ENCODE peak calls at places on chromosomes 6 and 20, in ten cellular contexts. X is IMR-90, A is sigmoid colon, W is kidney, T is fibroblast of mammary gland, P is AG09309, R is SK-N-SH, N is aorta, J is thyroid gland, L is cardiac muscle cell. U is an unnamed sample.

GRCh38 chr6:114520976-114521375 is 178.2 kb upstream of the HS3ST5 start:
- DNase-seq in X (no peak), A (no peak), W (no peak), T (no peak), P (no peak), R (no peak), N (no peak), J (no peak), L (no peak), U (no peak)

GRCh38 chr6:376823-377571 is 14.6 kb upstream of the IRF4 start:
- DNase-seq in X (no peak), A (no peak), W (peak; percentile 47), T (no peak), P (no peak), R (no peak), N (no peak), J (no peak), L (no peak), U (no peak)

GRCh38 chr20:62045529-62046277 is 20.0 kb downstream of the TAF4 start:
- DNase-seq in X (no peak), A (no peak), W (peak; percentile 38), T (no peak), P (no peak), R (no peak), N (no peak), J (no peak), L (no peak), U (no peak)

GRCh38 chr20:33337119-33337518 is 54.1 kb downstream of the BPIFB1 start:
- DNase-seq in X (no peak), A (no peak), W (no peak), T (peak; percentile 2), P (no peak), R (no peak), N (no peak), J (no peak), L (no peak), U (no peak)

GRCh38 chr6:89563866-89564265 is 74.7 kb downstream of the LYRM2 start:
- DNase-seq in X (no peak), A (no peak), W (no peak), T (no peak), P (no peak), R (no peak), N (no peak), J (no peak), L (no peak), U (no peak)

GRCh38 chr6:135097172-135097571 is 42.5 kb upstream of the HBS1L start:
- DNase-seq in X (no peak), A (no peak), W (no peak), T (no peak), P (no peak), R (no peak), N (no peak), J (no peak), L (no peak), U (no peak)

GRCh38 chr6:18226451-18226850 is 37.9 kb downstream of the DEK start:
- DNase-seq in X (peak; percentile 64), A (no peak), W (no peak), T (peak; percentile 47), P (peak; percentile 91), R (no peak), N (no peak), J (peak; percentile 36), L (peak; percentile 44), U (no peak)

GRCh38 chr20:45629496-45630100 is at the start of gene WFDC10A:
- DNase-seq in X (peak; percentile 49), A (no peak), W (no peak), T (peak; percentile 74), P (no peak), R (peak; percentile 41), N (no peak), J (peak; percentile 50), L (peak; percentile 59), U (peak; percentile 78)

GRCh38 chr6:106685833-106686232 is 56.5 kb downstream of the QRSL1 start:
- DNase-seq in X (peak; percentile 24), A (no peak), W (no peak), T (no peak), P (no peak), R (no peak), N (no peak), J (no peak), L (no peak), U (no peak)

GRCh38 chr20:38231786-38232130 is 28.8 kb downstream of the KIAA1755 start:
- DNase-seq in X (peak; percentile 53), A (peak; percentile 89), W (no peak), T (peak; percentile 64), P (no peak), R (no peak), N (no peak), J (no peak), L (peak; percentile 78), U (no peak)

GRCh38 chr6:39260451-39260850 is 31.2 kb upstream of the KCNK5 start:
- DNase-seq in X (no peak), A (no peak), W (no peak), T (peak; percentile 2), P (no peak), R (no peak), N (no peak), J (no peak), L (no peak), U (no peak)

GRCh38 chr6:123953920-123954319 is 150.3 kb downstream of the NKAIN2 start:
- DNase-seq in X (no peak), A (no peak), W (no peak), T (no peak), P (no peak), R (no peak), N (no peak), J (no peak), L (no peak), U (no peak)

GRCh38 chr6:40166963-40167362 is 232.7 kb upstream of the MOCS1 start:
- DNase-seq in X (no peak), A (no peak), W (no peak), T (no peak), P (no peak), R (no peak), N (no peak), J (no peak), L (no peak), U (no peak)

GRCh38 chr6:46921731-46922130 is at the start of gene ADGRF5:
- DNase-seq in X (no peak), A (no peak), W (no peak), T (no peak), P (no peak), R (no peak), N (no peak), J (peak; percentile 46), L (no peak), U (no peak)

GRCh38 chr6:5736016-5736738 is 270.5 kb downstream of the NRN1 start:
- DNase-seq in X (no peak), A (no peak), W (no peak), T (no peak), P (no peak), R (no peak), N (no peak), J (no peak), L (no peak), U (no peak)

GRCh38 chr20:36197271-36197670 is 39.0 kb upstream of the AAR2 start:
- DNase-seq in X (no peak), A (no peak), W (peak; percentile 29), T (no peak), P (no peak), R (no peak), N (no peak), J (no peak), L (no peak), U (no peak)

GRCh38 chr20:36367907-36368306 is 61.8 kb downstream of the DLGAP4 start:
- DNase-seq in X (no peak), A (no peak), W (no peak), T (no peak), P (no peak), R (no peak), N (no peak), J (no peak), L (no peak), U (no peak)

DNA sequence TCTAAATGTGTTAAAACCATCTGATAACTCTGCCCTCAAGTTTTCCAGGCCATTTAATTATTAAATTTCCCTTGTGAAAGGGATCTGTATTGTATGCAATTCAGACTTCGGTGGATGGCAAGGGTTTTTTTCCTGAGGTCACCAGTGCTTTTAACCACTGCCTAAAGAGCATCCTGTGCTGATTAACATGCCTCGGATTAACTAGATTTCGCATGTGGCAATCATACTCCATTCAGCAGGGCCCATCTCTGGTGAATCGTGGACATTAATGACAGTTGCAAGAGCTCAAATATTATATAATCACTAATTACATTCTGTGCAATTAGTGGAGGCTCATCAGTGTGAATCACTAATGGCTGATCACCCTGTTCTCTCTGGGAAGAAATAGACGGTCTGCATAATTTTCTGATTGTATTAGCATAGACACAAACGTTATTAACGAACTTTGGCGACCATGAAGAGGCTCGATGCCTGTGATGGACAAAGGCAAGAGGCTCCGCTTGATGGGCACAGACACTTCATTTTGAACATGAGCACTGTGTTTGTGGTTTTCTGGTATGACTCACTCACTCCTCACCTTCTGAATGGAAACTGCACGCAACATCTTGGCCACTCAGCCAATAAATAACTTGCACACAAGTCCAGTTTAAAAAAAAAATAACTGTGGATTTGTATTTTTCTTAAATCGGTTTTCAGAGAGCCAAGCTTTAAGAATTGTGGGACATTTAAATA is 31.4 kb downstream of the LINC00237 start:
- DNase-seq in X (no peak), A (no peak), W (no peak), T (peak; percentile 16), P (no peak), R (no peak), N (no peak), J (no peak), L (no peak), U (no peak)
- H3K4me3 ChIP-seq in X (no peak overlapping the region), A (no peak overlapping the region), W (no peak overlapping the region), T (no peak overlapping the region), P (no peak overlapping the region), R (no peak overlapping the region), N (no peak overlapping the region), J (no peak overlapping the region), L (no peak overlapping the region), U (no peak overlapping the region)

DNA sequence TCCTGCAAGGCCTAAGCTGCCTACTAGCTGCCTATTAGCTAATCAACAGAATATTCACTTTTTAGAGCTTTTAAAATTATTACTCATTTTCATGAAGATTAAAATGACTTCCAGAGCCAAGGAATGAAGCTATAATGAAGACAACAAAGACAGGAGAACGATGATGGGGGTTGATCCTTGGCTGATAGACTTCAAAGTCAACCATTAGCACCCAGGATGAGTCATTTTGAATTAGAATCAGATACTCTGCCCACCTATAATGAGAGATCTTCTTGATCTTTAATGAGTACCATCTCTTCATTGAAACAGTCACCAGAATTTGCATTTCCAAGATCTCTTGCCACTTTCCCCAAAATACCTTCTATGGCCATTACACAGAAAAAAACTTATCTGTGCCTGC is 56.7 kb upstream of the CDYL start:
- DNase-seq in X (no peak), A (no peak), W (no peak), T (no peak), P (no peak), R (no peak), N (no peak), J (no peak), L (no peak), U (no peak)
- H3K4me3 ChIP-seq in X (no peak overlapping the region), A (no peak overlapping the region), W (no peak overlapping the region), T (no peak overlapping the region), P (no peak overlapping the region), R (no peak overlapping the region), N (no peak overlapping the region), J (no peak overlapping the region), L (no peak overlapping the region), U (no peak overlapping the region)

GRCh38 chr6:13613029-13613594 is 2.0 kb upstream of the NOL7 start:
- DNase-seq in X (no peak), A (no peak), W (no peak), T (no peak), P (no peak), R (no peak), N (no peak), J (no peak), L (no peak), U (no peak)
- H3K4me3 ChIP-seq in X (no peak overlapping the region), A (no peak overlapping the region), W (no peak overlapping the region), T (no peak overlapping the region), P (no peak overlapping the region), R (no peak overlapping the region), N (no peak overlapping the region), J (no peak overlapping the region), L (no peak overlapping the region), U (no peak overlapping the region)

GRCh38 chr20:63499333-63499969 is 568 bp upstream of the EEF1A2 start:
- DNase-seq in X (no peak), A (peak; percentile 58), W (peak; percentile 79), T (no peak), P (no peak), R (peak; percentile 76), N (peak; percentile 73), J (no peak), L (no peak), U (no peak)
- H3K4me3 ChIP-seq in X (peak overlapping the region; percentile 26), A (no peak overlapping the region), W (no peak overlapping the region), T (no peak overlapping the region), P (no peak overlapping the region), R (peak overlapping the region; percentile 52), N (no peak overlapping the region), J (no peak overlapping the region), L (peak overlapping the region; percentile 92), U (peak overlapping the region; percentile 53)

U was measured in iPS DF 6.9.